ENCODE peak calls at places on chromosome X, in five cellular contexts. C is activated CD4-positive, CD25-positive, alpha-beta regulatory T cell treated with anti-CD3 and anti-CD28 coated beads, Interleukin-2, amount 50 U/mL, for 16 hours; J is kidney tubule cell; L is uterus; S is NCI-H1694 treated with DMSO at 0.1 percent for 48 hours. O is an unnamed sample.
A peak's percentile ranks its signal among the peaks of the same experiment; 100 is the strongest.

GRCh38 chrX:14899607-14900006 is 26.4 kb downstream of the MOSPD2 start:
- DNase-seq in C (no peak), J (peak; percentile 76), L (no peak), S (no peak), O (no peak)

GRCh38 chrX:132171478-132171877 is 43.7 kb upstream of the FRMD7 start:
- DNase-seq in C (no peak), J (no peak), L (no peak), S (no peak), O (no peak)

GRCh38 chrX:16119353-16120220 is 3.8 kb upstream of the GRPR start:
- DNase-seq in C (no peak), J (no peak), L (no peak), S (no peak), O (no peak)

GRCh38 chrX:128781506-128781905 is 729.3 kb upstream of the ACTRT1 start:
- DNase-seq in C (no peak), J (peak; percentile 18), L (no peak), S (peak; percentile 36), O (peak; percentile 11)

GRCh38 chrX:49066690-49067089 is 7.1 kb downstream of the PRAF2 start:
- DNase-seq in C (no peak), J (no peak), L (no peak), S (no peak), O (no peak)

GRCh38 chrX:9609987-9610386 is 145.1 kb downstream of the TBL1X start:
- DNase-seq in C (no peak), J (no peak), L (no peak), S (no peak), O (no peak)

GRCh38 chrX:16743604-16744325 is 24.4 kb downstream of the SYAP1 start:
- DNase-seq in C (no peak), J (peak; percentile 89), L (no peak), S (no peak), O (no peak)

GRCh38 chrX:7067266-7067665 is 80.2 kb upstream of the STS start:
- DNase-seq in C (no peak), J (no peak), L (no peak), S (no peak), O (no peak)

GRCh38 chrX:39653656-39654055 is 444.1 kb downstream of the BCOR start:
- DNase-seq in C (no peak), J (no peak), L (no peak), S (no peak), O (no peak)

GRCh38 chrX:25144043-25144940 is 128.5 kb upstream of the ARX start:
- DNase-seq in C (peak; percentile 4), J (peak; percentile 55), L (peak; percentile 42), S (peak; percentile 32), O (peak; percentile 9)

GRCh38 chrX:134543201-134543797 is 83.3 kb downstream of the HPRT1 start:
- DNase-seq in C (no peak), J (no peak), L (no peak), S (no peak), O (no peak)

GRCh38 chrX:52420824-52421443 is 52.1 kb downstream of the XAGE2 start:
- DNase-seq in C (no peak), J (no peak), L (no peak), S (no peak), O (no peak)

GRCh38 chrX:129876734-129877395 is 29.1 kb upstream of the UTP14A start:
- DNase-seq in C (no peak), J (peak; percentile 70), L (no peak), S (no peak), O (no peak)

GRCh38 chrX:107825698-107826285 is at the start of gene MID2:
- DNase-seq in C (peak; percentile 9), J (peak; percentile 74), L (peak; percentile 66), S (no peak), O (peak; percentile 28)

GRCh38 chrX:68429216-68429615 is 4.1 kb downstream of the OPHN1 start:
- DNase-seq in C (no peak), J (peak; percentile 76), L (no peak), S (no peak), O (no peak)

GRCh38 chrX:13082286-13083065 is 38.1 kb upstream of the FAM9C start:
- DNase-seq in C (no peak), J (no peak), L (no peak), S (no peak), O (no peak)

GRCh38 chrX:105314468-105314867 is 94.0 kb upstream of the TEX13A start:
- DNase-seq in C (no peak), J (no peak), L (no peak), S (no peak), O (no peak)

GRCh38 chrX:109704563-109704962 is 28.5 kb downstream of the ACSL4 start:
- DNase-seq in C (no peak), J (no peak), L (no peak), S (no peak), O (no peak)

GRCh38 chrX:18353931-18354368 is 538 bp downstream of the SCML2 start:
- DNase-seq in C (no peak), J (no peak), L (peak; percentile 17), S (no peak), O (no peak)

GRCh38 chrX:118603981-118604380 is 108.4 kb downstream of the DOCK11 start:
- DNase-seq in C (peak; percentile 1), J (peak; percentile 60), L (peak; percentile 43), S (peak; percentile 39), O (peak; percentile 7)

GRCh38 chrX:22081475-22082092 is 49.5 kb downstream of the PHEX start:
- DNase-seq in C (peak; percentile 11), J (peak; percentile 68), L (peak; percentile 47), S (peak; percentile 13), O (peak; percentile 23)

GRCh38 chrX:82813671-82814078 is 694.4 kb upstream of the POU3F4 start:
- DNase-seq in C (no peak), J (peak; percentile 98), L (no peak), S (no peak), O (no peak)

GRCh38 chrX:123814343-123814742 is 45.5 kb upstream of the XIAP start:
- DNase-seq in C (no peak), J (peak; percentile 46), L (no peak), S (no peak), O (no peak)

O was measured in T follicular helper cell.